ENCODE peak calls at places on chromosome 7, in four cellular contexts. F is mesendoderm, Z is hypothalamus, J is NAMALWA. Q is an unnamed sample.

GRCh38 chr7:126790763-126791162 is 462.0 kb downstream of the GRM8 start:
- DNase-seq in F (no peak), Z (no peak), J (peak; percentile 33), Q (no peak)

GRCh38 chr7:116530107-116530820 is 5.4 kb downstream of the CAV1 start:
- DNase-seq in Z (no peak), F (no peak), J (no peak), Q (no peak)

GRCh38 chr7:126026421-126027088 is 1096.9 kb upstream of the POT1 start:
- DNase-seq in Z (no peak), J (no peak), F (peak; percentile 14), Q (no peak)

GRCh38 chr7:135855836-135856235 is 107.2 kb upstream of the FAM180A start:
- DNase-seq in J (no peak), Z (no peak), F (peak; percentile 76), Q (no peak)

GRCh38 chr7:107614425-107614824 is 34.4 kb downstream of the BCAP29 start:
- DNase-seq in J (no peak), F (no peak), Z (no peak), Q (no peak)

GRCh38 chr7:73851410-73852338 is 9.3 kb upstream of the TMEM270 start:
- DNase-seq in F (peak; percentile 93), J (peak; percentile 93), Z (no peak), Q (no peak)

GRCh38 chr7:121398246-121398645 is 2.1 kb upstream of the FAM3C start:
- DNase-seq in J (peak; percentile 49), Z (peak; percentile 10), F (peak; percentile 33), Q (no peak)

GRCh38 chr7:111012152-111012551 is 78.8 kb upstream of the LRRN3 start:
- DNase-seq in J (no peak), F (no peak), Z (no peak), Q (no peak)

GRCh38 chr7:108129018-108129965 is 869 bp downstream of the LAMB4 start:
- DNase-seq in F (no peak), J (no peak), Z (no peak), Q (no peak)

GRCh38 chr7:132149801-132150310 is 426.4 kb downstream of the PLXNA4 start:
- DNase-seq in Z (no peak), J (no peak), F (no peak), Q (no peak)

GRCh38 chr7:71618281-71618680 is 486.3 kb downstream of the GALNT17 start:
- DNase-seq in Z (no peak), F (no peak), J (no peak), Q (no peak)

GRCh38 chr7:99255463-99255862 is 17.2 kb upstream of the MYH16 start:
- DNase-seq in J (no peak), F (no peak), Z (no peak), Q (no peak)

GRCh38 chr7:107996072-107996824 is 6.7 kb downstream of the LAMB1 start:
- DNase-seq in J (no peak), Z (no peak), F (no peak), Q (no peak)

GRCh38 chr7:44881066-44881600 is 4.2 kb downstream of the PURB start:
- DNase-seq in J (no peak), Z (no peak), F (no peak), Q (no peak)

GRCh38 chr7:130941322-130942210 is 207.6 kb upstream of the KLF14 start:
- DNase-seq in Z (peak; percentile 29), F (no peak), J (no peak), Q (no peak)

GRCh38 chr7:39321909-39322498 is 244.2 kb upstream of the YAE1 start:
- DNase-seq in J (no peak), Z (no peak), F (no peak), Q (no peak)

Q was measured in GM12891.